ENCODE peak calls at places on chromosomes 7 and 10, in five cellular contexts. X is EH; I is HFFc6; Y is dermis microvascular lymphatic vessel endothelial cell; C is stimulated activated naive B cell treated with anti-CD40 and anti-IgM and Interleukin-4, amounts not matched to agents 10 μg/mL and 1 μg/mL and 100 μg/mL, for 72 hours. Q is an unnamed sample.
A peak's percentile ranks its signal among the peaks of the same experiment; 100 is the strongest.

GRCh38 chr7:152313217-152313616 is 122.6 kb downstream of the KMT2C start:
- DNase-seq in C (no peak), Y (no peak), I (no peak), X (no peak), Q (no peak)

GRCh38 chr10:107585630-107586029 is 421.1 kb upstream of the SORCS1 start:
- DNase-seq in C (no peak), I (no peak), X (no peak), Y (no peak), Q (no peak)

GRCh38 chr7:25617219-25617618 is 388.9 kb upstream of the NPVF start:
- DNase-seq in Y (no peak), C (no peak), X (no peak), I (no peak), Q (no peak)

GRCh38 chr10:16952610-16953009 is 135.4 kb upstream of the RSU1 start:
- DNase-seq in X (no peak), I (no peak), C (no peak), Y (no peak), Q (no peak)

GRCh38 chr7:3232228-3232627 is 68.8 kb upstream of the SDK1 start:
- DNase-seq in Y (no peak), I (no peak), C (no peak), X (no peak), Q (no peak)

GRCh38 chr10:104254493-104255243 is at the start of gene GSTO1:
- DNase-seq in Y (no peak), X (peak; percentile 89), I (peak; percentile 35), C (peak; percentile 41), Q (no peak)

GRCh38 chr7:132806834-132807233 is 230.6 kb upstream of the PLXNA4 start:
- DNase-seq in C (no peak), Y (no peak), I (no peak), X (no peak), Q (no peak)

GRCh38 chr7:29511851-29512250 is 51.8 kb upstream of the PRR15 start:
- DNase-seq in C (no peak), X (no peak), I (no peak), Y (no peak), Q (no peak)

GRCh38 chr10:11178606-11179221 is 161.0 kb downstream of the CELF2 start:
- DNase-seq in X (peak; percentile 82), I (peak; percentile 65), Y (no peak), C (peak; percentile 69), Q (peak; percentile 51)

GRCh38 chr10:49313501-49314070 is 14.6 kb downstream of the C10orf71 start:
- DNase-seq in I (no peak), C (no peak), X (no peak), Y (no peak), Q (no peak)

GRCh38 chr7:117169907-117170306 is 153.0 kb downstream of the WNT2 start:
- DNase-seq in I (no peak), X (no peak), C (no peak), Y (no peak), Q (peak; percentile 78)

GRCh38 chr10:70595566-70596016 is 7.0 kb downstream of the PRF1 start:
- DNase-seq in I (no peak), Y (no peak), C (no peak), X (no peak), Q (no peak)

Q was measured in glomerular endothelial cell.